ENCODE peak calls at places on chromosomes 5 and 9, in four cellular contexts. X is IMR-90, S is mesenchymal stem cell, Q is H9. C is an unnamed sample.
A peak's percentile ranks its signal among the peaks of the same experiment; 100 is the strongest.

GRCh38 chr9:88922091-88922490 is 69.2 kb upstream of the S1PR3 start:
- DNase-seq in X (no peak), S (no peak), Q (no peak), C (no peak)

GRCh38 chr5:154721476-154722058 is 33.6 kb upstream of the LARP1 start:
- DNase-seq in X (no peak), S (no peak), Q (peak; percentile 75), C (no peak)

GRCh38 chr5:143168171-143168681 is 235.3 kb downstream of the NR3C1 start:
- DNase-seq in X (no peak), S (no peak), Q (no peak), C (no peak)

GRCh38 chr5:101678494-101679193 is 617.4 kb downstream of the SLCO4C1 start:
- DNase-seq in X (peak; percentile 47), S (peak; percentile 65), Q (peak; percentile 78), C (peak; percentile 74)

GRCh38 chr9:88578486-88579362 is 43.7 kb downstream of the NXNL2 start:
- DNase-seq in X (peak; percentile 69), S (peak; percentile 73), Q (peak; percentile 87), C (peak; percentile 66)

GRCh38 chr5:154209591-154210081 is 19.1 kb downstream of the GALNT10 start:
- DNase-seq in X (no peak), S (no peak), Q (no peak), C (no peak)

GRCh38 chr5:91641730-91642350 is 258.7 kb upstream of the ARRDC3 start:
- DNase-seq in X (peak; percentile 41), S (peak; percentile 57), Q (no peak), C (peak; percentile 62)

GRCh38 chr5:123670981-123671557 is 159.1 kb downstream of the CSNK1G3 start:
- DNase-seq in X (peak; percentile 30), S (peak; percentile 60), Q (peak; percentile 29), C (peak; percentile 51)

GRCh38 chr5:55982957-55983381 is 11.8 kb downstream of the IL6ST start:
- DNase-seq in X (no peak), S (no peak), Q (no peak), C (no peak)

GRCh38 chr5:161358446-161358845 is 188.1 kb downstream of the GABRB2 start:
- DNase-seq in X (no peak), S (no peak), Q (no peak), C (no peak)

GRCh38 chr9:122777935-122778671 is 10.6 kb upstream of the OR5C1 start:
- DNase-seq in X (peak; percentile 79), S (peak; percentile 81), Q (no peak), C (no peak)

GRCh38 chr5:139294372-139295165 is 1.0 kb downstream of the MATR3 start:
- DNase-seq in X (peak; percentile 82), S (peak; percentile 91), Q (no peak), C (peak; percentile 82)

GRCh38 chr5:145917288-145917687 is 19.1 kb upstream of the SH3RF2 start:
- DNase-seq in X (peak; percentile 27), S (no peak), Q (no peak), C (no peak)

GRCh38 chr9:105697871-105698270 is 3.5 kb downstream of the TMEM38B start:
- DNase-seq in X (peak; percentile 38), S (peak; percentile 40), Q (no peak), C (no peak)

GRCh38 chr9:15482146-15482545 is 28.6 kb downstream of the PSIP1 start:
- DNase-seq in X (no peak), S (no peak), Q (no peak), C (no peak)

GRCh38 chr9:78866228-78867132 is 569.6 kb downstream of the PSAT1 start:
- DNase-seq in X (peak; percentile 96), S (peak; percentile 91), Q (no peak), C (no peak)

GRCh38 chr5:151912360-151912759 is 12.3 kb downstream of the GLRA1 start:
- DNase-seq in X (no peak), S (no peak), Q (no peak), C (no peak)

GRCh38 chr5:54514269-54514668 is 3.3 kb upstream of the SNX18 start:
- DNase-seq in X (no peak), S (no peak), Q (no peak), C (no peak)

GRCh38 chr5:14783689-14784088 is 87.9 kb downstream of the ANKH start:
- DNase-seq in X (no peak), S (no peak), Q (no peak), C (no peak)

GRCh38 chr5:14778789-14779070 is 92.8 kb downstream of the ANKH start:
- DNase-seq in X (no peak), S (no peak), Q (no peak), C (no peak)

GRCh38 chr5:14781106-14781505 is 90.5 kb downstream of the ANKH start:
- DNase-seq in X (peak; percentile 18), S (no peak), Q (no peak), C (no peak)

GRCh38 chr5:14779975-14780374 is 91.6 kb downstream of the ANKH start:
- DNase-seq in X (no peak), S (no peak), Q (no peak), C (no peak)

DNA sequence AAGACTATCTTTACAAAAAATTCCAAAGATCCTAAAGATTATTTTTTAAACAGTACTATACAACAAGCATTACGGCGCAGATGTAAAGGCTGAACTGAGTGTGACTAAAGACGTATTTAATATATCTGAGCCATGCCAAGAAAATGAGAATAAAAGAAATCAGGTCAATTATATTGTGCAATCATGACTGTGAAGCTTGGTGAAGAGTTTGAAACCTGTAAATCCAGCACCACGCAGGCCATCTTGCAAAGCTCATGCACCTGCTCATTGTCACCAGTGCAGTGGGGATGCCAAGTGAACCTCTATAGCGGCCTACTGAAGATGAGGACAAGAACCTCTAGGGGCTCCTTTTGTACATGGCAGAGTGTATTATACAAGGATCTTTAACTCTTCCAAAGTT is 89.0 kb downstream of the ANKH start:
- DNase-seq in X (no peak), S (no peak), Q (no peak), C (no peak)
- H3K14ac ChIP-seq in X (no peak overlapping the region), S (no peak overlapping the region), Q (no peak overlapping the region), C (no peak overlapping the region)

GRCh38 chr9:97502984-97503861 is 1.8 kb downstream of the TMOD1 start:
- DNase-seq in X (no peak), S (no peak), Q (peak; percentile 42), C (no peak)

GRCh38 chr9:97501972-97502221 is 431 bp downstream of the TMOD1 start:
- DNase-seq in X (no peak), S (no peak), Q (no peak), C (no peak)

GRCh38 chr9:97503862-97504210 is 2.4 kb downstream of the TMOD1 start:
- DNase-seq in X (no peak), S (no peak), Q (no peak), C (no peak)

GRCh38 chr9:97501177-97501971 is at the start of gene TMOD1:
- DNase-seq in X (peak; percentile 34), S (peak; percentile 48), Q (peak; percentile 69), C (peak; percentile 37)

DNA sequence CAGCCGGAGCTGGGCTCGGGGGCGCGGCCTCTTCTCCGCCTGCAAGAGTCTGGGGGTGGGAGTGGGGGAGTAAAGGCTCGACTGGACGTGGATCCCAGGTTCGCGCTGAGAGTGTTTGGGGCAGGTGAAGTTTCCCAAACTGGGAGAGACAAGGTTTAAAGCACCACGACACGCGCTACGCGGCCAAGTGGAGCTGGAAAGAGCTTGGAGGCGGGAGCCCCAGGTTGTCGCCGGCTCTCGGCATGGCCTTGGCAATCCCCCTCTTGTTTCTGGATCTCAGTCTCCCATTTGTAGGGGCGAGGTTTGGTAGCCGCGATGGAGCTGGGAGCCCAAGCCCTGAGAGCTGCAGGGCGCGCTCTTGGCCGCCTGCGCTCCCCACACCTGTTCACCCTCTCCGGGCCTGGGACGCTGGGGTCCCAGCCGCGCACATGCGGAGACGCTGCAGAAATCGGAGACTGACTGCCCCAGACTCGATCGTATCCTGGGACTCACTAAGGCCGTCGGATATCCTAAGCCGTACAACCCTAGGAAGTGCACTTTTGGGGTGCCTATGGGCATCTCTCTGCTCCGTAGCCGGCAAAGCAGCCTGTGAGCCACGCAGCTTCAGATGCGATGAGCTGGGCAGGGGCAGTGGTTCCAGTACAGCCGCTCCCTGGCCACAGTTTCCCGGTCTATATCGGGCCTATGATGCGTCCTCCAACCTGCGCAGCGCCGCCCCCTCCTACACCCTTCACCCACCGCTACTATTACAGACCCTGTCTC is 937 bp downstream of the TMOD1 start:
- DNase-seq in X (no peak), S (no peak), Q (peak; percentile 54), C (peak; percentile 24)
- H2BK15ac ChIP-seq in X (no peak overlapping the region), S (peak overlapping the region; percentile 3), Q (no peak overlapping the region), C (no peak overlapping the region)

GRCh38 chr9:33163433-33164137 is 3.6 kb downstream of the B4GALT1 start:
- DNase-seq in X (no peak), S (no peak), Q (no peak), C (no peak)

GRCh38 chr9:33164138-33164809 is 2.9 kb downstream of the B4GALT1 start:
- DNase-seq in X (no peak), S (no peak), Q (no peak), C (no peak)

GRCh38 chr9:33166263-33167083 is 663 bp downstream of the B4GALT1 start:
- DNase-seq in X (no peak), S (peak; percentile 66), Q (no peak), C (no peak)

GRCh38 chr9:33167084-33167948 is at the start of gene B4GALT1:
- DNase-seq in X (peak; percentile 90), S (peak; percentile 87), Q (peak; percentile 93), C (peak; percentile 87)

DNA sequence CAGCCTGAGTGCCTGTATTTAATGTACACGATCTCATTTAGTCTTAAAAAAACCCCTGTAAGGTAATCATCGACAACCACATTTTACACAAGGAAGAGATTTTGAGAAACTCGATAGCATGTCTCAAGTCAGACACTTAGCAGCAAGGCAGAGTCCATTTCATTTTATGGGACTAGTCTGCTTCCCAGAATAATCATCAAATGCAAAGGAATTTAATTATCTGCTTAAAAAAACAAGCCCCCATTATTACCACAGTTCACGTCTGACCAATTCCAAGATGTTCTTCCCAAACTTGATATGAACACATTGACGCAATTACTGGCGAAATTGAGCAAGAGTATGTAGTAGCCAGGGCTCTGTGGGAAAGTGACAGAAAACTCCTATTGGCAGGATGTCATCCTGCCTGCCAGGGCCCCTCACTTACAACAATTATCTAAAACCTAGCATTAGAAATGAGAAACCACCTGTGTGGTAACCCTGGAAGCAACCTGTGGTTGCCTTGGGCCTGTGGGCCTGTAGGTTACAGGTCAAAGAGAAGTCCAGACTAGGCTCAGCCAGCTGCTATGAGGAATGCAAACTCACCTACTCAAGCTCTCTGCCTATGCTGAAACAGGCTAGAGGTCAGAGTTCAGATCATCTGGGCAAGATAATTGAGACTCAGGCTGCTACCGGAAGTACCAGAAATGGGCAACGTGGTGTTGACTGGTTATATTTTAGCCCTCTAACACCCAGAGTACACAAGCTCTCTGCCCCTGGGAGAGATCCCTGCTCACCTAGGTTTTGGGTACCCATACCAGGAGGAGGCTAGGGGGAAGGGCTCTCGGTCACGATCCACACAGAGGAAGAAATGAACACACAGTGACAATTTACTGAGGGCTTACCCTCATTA is 1.6 kb downstream of the B4GALT1 start:
- DNase-seq in X (peak; percentile 83), S (peak; percentile 84), Q (no peak), C (no peak)
- H3K14ac ChIP-seq in X (peak overlapping the region; percentile 93), S (no peak overlapping the region), Q (no peak overlapping the region), C (no peak overlapping the region)

DNA sequence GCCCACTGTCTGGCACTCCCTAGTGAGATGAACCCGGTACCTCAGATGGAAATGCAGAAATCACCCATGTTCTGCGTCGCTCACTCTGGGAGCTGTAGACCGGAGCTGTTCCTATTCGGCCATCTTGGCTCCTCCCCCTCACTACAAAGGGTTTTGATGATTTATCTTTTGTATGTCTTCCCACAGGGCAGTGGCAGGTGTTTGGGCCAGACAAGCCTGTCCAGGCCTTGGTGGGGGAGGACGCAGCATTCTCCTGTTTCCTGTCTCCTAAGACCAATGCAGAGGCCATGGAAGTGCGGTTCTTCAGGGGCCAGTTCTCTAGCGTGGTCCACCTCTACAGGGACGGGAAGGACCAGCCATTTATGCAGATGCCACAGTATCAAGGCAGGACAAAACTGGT is 9.4 kb downstream of the BTNL8 start:
- DNase-seq in X (no peak), S (no peak), Q (peak; percentile 37), C (no peak)
- H2BK15ac ChIP-seq in X (no peak overlapping the region), S (no peak overlapping the region), Q (no peak overlapping the region), C (peak overlapping the region; percentile 68)

C was measured in neuronal stem cell.